ENCODE peak calls at places on chromosomes 3 and 15, in six cellular contexts. One of them, this sample, is unnamed.

GRCh38 chr3:185912929-185913901 is 24.6 kb downstream of the TRA2B start:
- DNase-seq in HepG2: no peak
- DNase-seq in K562: no peak
- DNase-seq in GM12878: no peak
- DNase-seq in SK-N-SH: no peak
- DNase-seq in H1: no peak
- DNase-seq in this sample: no peak

GRCh38 chr15:28975766-28976179 is 90.0 kb downstream of the APBA2 start:
- DNase-seq in HepG2: peak
- DNase-seq in K562: peak
- DNase-seq in GM12878: no peak
- DNase-seq in SK-N-SH: peak
- DNase-seq in H1: peak
- DNase-seq in this sample: peak

GRCh38 chr3:126858401-126858800 is 124.5 kb upstream of the PLXNA1 start:
- DNase-seq in HepG2: no peak
- DNase-seq in K562: no peak
- DNase-seq in GM12878: no peak
- DNase-seq in SK-N-SH: no peak
- DNase-seq in H1: peak
- DNase-seq in this sample: no peak

GRCh38 chr3:172627057-172627809 is 83.6 kb downstream of the NCEH1 start:
- DNase-seq in HepG2: no peak
- DNase-seq in K562: no peak
- DNase-seq in GM12878: no peak
- DNase-seq in SK-N-SH: no peak
- DNase-seq in H1: no peak
- DNase-seq in this sample: no peak

GRCh38 chr15:92670625-92671024 is 15.1 kb upstream of the FAM174B start:
- DNase-seq in HepG2: no peak
- DNase-seq in K562: no peak
- DNase-seq in GM12878: no peak
- DNase-seq in SK-N-SH: no peak
- DNase-seq in H1: peak
- DNase-seq in this sample: no peak

GRCh38 chr3:54339608-54340007 is 217.3 kb downstream of the CACNA2D3 start:
- DNase-seq in HepG2: no peak
- DNase-seq in K562: no peak
- DNase-seq in GM12878: no peak
- DNase-seq in SK-N-SH: no peak
- DNase-seq in H1: no peak
- DNase-seq in this sample: no peak

GRCh38 chr3:175193815-175194518 is 334.8 kb downstream of the NAALADL2 start:
- DNase-seq in HepG2: no peak
- DNase-seq in K562: no peak
- DNase-seq in GM12878: peak
- DNase-seq in SK-N-SH: no peak
- DNase-seq in H1: no peak
- DNase-seq in this sample: no peak

GRCh38 chr3:172658344-172659245 is 52.3 kb downstream of the NCEH1 start:
- DNase-seq in HepG2: peak
- DNase-seq in K562: no peak
- DNase-seq in GM12878: no peak
- DNase-seq in SK-N-SH: no peak
- DNase-seq in H1: no peak
- DNase-seq in this sample: peak

GRCh38 chr3:152060701-152061100 is 187.3 kb downstream of the SUCNR1 start:
- DNase-seq in HepG2: no peak
- DNase-seq in K562: no peak
- DNase-seq in GM12878: no peak
- DNase-seq in SK-N-SH: no peak
- DNase-seq in H1: no peak
- DNase-seq in this sample: peak

GRCh38 chr3:129619726-129620162 is 13.3 kb upstream of the PLXND1 start:
- DNase-seq in HepG2: no peak
- DNase-seq in K562: no peak
- DNase-seq in GM12878: no peak
- DNase-seq in SK-N-SH: no peak
- DNase-seq in H1: no peak
- DNase-seq in this sample: no peak

GRCh38 chr3:30689202-30689641 is 82.8 kb downstream of the TGFBR2 start:
- DNase-seq in HepG2: no peak
- DNase-seq in K562: no peak
- DNase-seq in GM12878: no peak
- DNase-seq in SK-N-SH: peak
- DNase-seq in H1: no peak
- DNase-seq in this sample: no peak

GRCh38 chr3:129481783-129482332 is 41.8 kb downstream of the IFT122 start:
- DNase-seq in HepG2: no peak
- DNase-seq in K562: peak
- DNase-seq in GM12878: no peak
- DNase-seq in SK-N-SH: peak
- DNase-seq in H1: no peak
- DNase-seq in this sample: no peak

GRCh38 chr3:69197455-69197854 is 75.1 kb upstream of the LMOD3 start:
- DNase-seq in HepG2: no peak
- DNase-seq in K562: no peak
- DNase-seq in GM12878: no peak
- DNase-seq in SK-N-SH: no peak
- DNase-seq in H1: no peak
- DNase-seq in this sample: no peak

GRCh38 chr15:68055224-68055705 is 1.1 kb downstream of the PIAS1 start:
- DNase-seq in HepG2: no peak
- DNase-seq in K562: peak
- DNase-seq in GM12878: peak
- DNase-seq in SK-N-SH: peak
- DNase-seq in H1: no peak
- DNase-seq in this sample: peak

GRCh38 chr15:68384451-68385239 is 47.3 kb downstream of the ITGA11 start:
- DNase-seq in HepG2: no peak
- DNase-seq in K562: no peak
- DNase-seq in GM12878: no peak
- DNase-seq in SK-N-SH: peak
- DNase-seq in H1: peak
- DNase-seq in this sample: no peak

GRCh38 chr3:5645311-5646029 is 458.0 kb downstream of the EDEM1 start:
- DNase-seq in HepG2: no peak
- DNase-seq in K562: no peak
- DNase-seq in GM12878: no peak
- DNase-seq in SK-N-SH: no peak
- DNase-seq in H1: no peak
- DNase-seq in this sample: no peak

GRCh38 chr3:155252535-155252934 is 40.9 kb downstream of the STRIT1 start:
- DNase-seq in HepG2: no peak
- DNase-seq in K562: no peak
- DNase-seq in GM12878: no peak
- DNase-seq in SK-N-SH: no peak
- DNase-seq in H1: no peak
- DNase-seq in this sample: no peak

GRCh38 chr3:150145659-150146058 is 175.0 kb upstream of the PFN2 start:
- DNase-seq in HepG2: no peak
- DNase-seq in K562: no peak
- DNase-seq in GM12878: no peak
- DNase-seq in SK-N-SH: no peak
- DNase-seq in H1: no peak
- DNase-seq in this sample: no peak

GRCh38 chr15:42368096-42368495 is 8.8 kb downstream of the CAPN3 start:
- DNase-seq in HepG2: no peak
- DNase-seq in K562: no peak
- DNase-seq in GM12878: no peak
- DNase-seq in SK-N-SH: no peak
- DNase-seq in H1: no peak
- DNase-seq in this sample: no peak

GRCh38 chr3:194696702-194697101 is 11.0 kb downstream of the FAM43A start:
- DNase-seq in HepG2: no peak
- DNase-seq in K562: no peak
- DNase-seq in GM12878: no peak
- DNase-seq in SK-N-SH: no peak
- DNase-seq in H1: no peak
- DNase-seq in this sample: no peak

GRCh38 chr15:69080203-69080957 is 65.9 kb downstream of the NOX5 start:
- DNase-seq in HepG2: no peak
- DNase-seq in K562: no peak
- DNase-seq in GM12878: no peak
- DNase-seq in SK-N-SH: peak
- DNase-seq in H1: no peak
- DNase-seq in this sample: peak

GRCh38 chr15:83358972-83359564 is 74.6 kb upstream of the BNC1 start:
- DNase-seq in HepG2: no peak
- DNase-seq in K562: no peak
- DNase-seq in GM12878: no peak
- DNase-seq in SK-N-SH: no peak
- DNase-seq in H1: no peak
- DNase-seq in this sample: no peak

GRCh38 chr3:194688207-194688711 is 2.6 kb downstream of the FAM43A start:
- DNase-seq in HepG2: peak
- DNase-seq in K562: no peak
- DNase-seq in GM12878: no peak
- DNase-seq in SK-N-SH: peak
- DNase-seq in H1: no peak
- DNase-seq in this sample: no peak

GRCh38 chr3:30894521-30895289 is at the start of gene GADL1:
- DNase-seq in HepG2: no peak
- DNase-seq in K562: peak
- DNase-seq in GM12878: no peak
- DNase-seq in SK-N-SH: peak
- DNase-seq in H1: peak
- DNase-seq in this sample: peak

GRCh38 chr3:81684739-81685395 is 76.6 kb downstream of the GBE1 start:
- DNase-seq in HepG2: peak
- DNase-seq in K562: peak
- DNase-seq in GM12878: no peak
- DNase-seq in SK-N-SH: no peak
- DNase-seq in H1: no peak
- DNase-seq in this sample: no peak

GRCh38 chr3:8713901-8714759 is 19.5 kb upstream of the CAV3 start:
- DNase-seq in HepG2: peak
- DNase-seq in K562: peak
- DNase-seq in GM12878: no peak
- DNase-seq in SK-N-SH: no peak
- DNase-seq in H1: peak
- DNase-seq in this sample: no peak

GRCh38 chr3:53350652-53351051 is 3.3 kb upstream of the DCP1A start:
- DNase-seq in HepG2: peak
- DNase-seq in K562: peak
- DNase-seq in GM12878: no peak
- DNase-seq in SK-N-SH: peak
- DNase-seq in H1: peak
- DNase-seq in this sample: peak

GRCh38 chr15:59329570-59330350 is 42.9 kb downstream of the MYO1E start:
- DNase-seq in HepG2: peak
- DNase-seq in K562: no peak
- DNase-seq in GM12878: no peak
- DNase-seq in SK-N-SH: no peak
- DNase-seq in H1: no peak
- DNase-seq in this sample: no peak
- TF ChIP-seq JUND in HepG2: no peak
- TF ChIP-seq JUND in K562: no peak
- TF ChIP-seq JUND in GM12878: no peak
- TF ChIP-seq JUND in SK-N-SH: peak
- TF ChIP-seq JUND in H1: no peak
- TF ChIP-seq JUND in this sample: no peak

GRCh38 chr3:168585544-168585943 is 489.8 kb upstream of the GOLIM4 start:
- DNase-seq in HepG2: no peak
- DNase-seq in K562: no peak
- DNase-seq in GM12878: peak
- DNase-seq in SK-N-SH: no peak
- DNase-seq in H1: no peak
- DNase-seq in this sample: no peak

GRCh38 chr3:168591587-168591986 is 495.9 kb upstream of the GOLIM4 start:
- DNase-seq in HepG2: no peak
- DNase-seq in K562: no peak
- DNase-seq in GM12878: no peak
- DNase-seq in SK-N-SH: no peak
- DNase-seq in H1: no peak
- DNase-seq in this sample: no peak

GRCh38 chr3:168589376-168589775 is 493.7 kb upstream of the GOLIM4 start:
- DNase-seq in HepG2: no peak
- DNase-seq in K562: no peak
- DNase-seq in GM12878: no peak
- DNase-seq in SK-N-SH: no peak
- DNase-seq in H1: no peak
- DNase-seq in this sample: no peak
- TF ChIP-seq JUND in HepG2: no peak
- TF ChIP-seq JUND in K562: no peak
- TF ChIP-seq JUND in GM12878: no peak
- TF ChIP-seq JUND in SK-N-SH: no peak
- TF ChIP-seq JUND in H1: no peak
- TF ChIP-seq JUND in this sample: no peak

DNA sequence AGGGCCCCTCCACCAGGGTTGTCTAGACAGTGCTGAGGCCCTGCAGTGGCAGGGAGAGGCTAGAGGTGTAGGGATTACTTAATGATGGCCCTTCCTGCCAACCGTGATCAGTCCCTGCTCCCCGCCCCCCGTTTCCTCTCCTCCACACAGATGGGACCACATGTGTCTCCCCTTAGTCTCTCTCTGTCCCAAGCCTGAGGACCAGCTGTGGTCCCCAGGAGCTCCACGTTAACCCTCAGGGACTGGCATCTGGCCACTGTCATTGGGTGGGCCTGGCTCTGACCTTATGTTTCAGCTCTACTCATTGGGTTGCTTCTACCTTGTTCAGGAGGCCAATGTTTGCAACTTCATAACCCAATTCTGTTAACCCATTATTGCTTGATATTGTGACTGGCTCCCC is 6.0 kb upstream of the ALPK3 start:
- DNase-seq in HepG2: no peak
- DNase-seq in K562: no peak
- DNase-seq in GM12878: no peak
- DNase-seq in SK-N-SH: no peak
- DNase-seq in H1: no peak
- DNase-seq in this sample: no peak
- TF ChIP-seq JUND in HepG2: no peak
- TF ChIP-seq JUND in K562: no peak
- TF ChIP-seq JUND in GM12878: no peak
- TF ChIP-seq JUND in SK-N-SH: no peak
- TF ChIP-seq JUND in H1: no peak
- TF ChIP-seq JUND in this sample: no peak

GRCh38 chr3:119330858-119331257 is 36.7 kb downstream of the ARHGAP31 start:
- DNase-seq in HepG2: no peak
- DNase-seq in K562: no peak
- DNase-seq in GM12878: no peak
- DNase-seq in SK-N-SH: peak
- DNase-seq in H1: no peak
- DNase-seq in this sample: no peak

GRCh38 chr3:119329551-119329950 is 35.4 kb downstream of the ARHGAP31 start:
- DNase-seq in HepG2: no peak
- DNase-seq in K562: no peak
- DNase-seq in GM12878: no peak
- DNase-seq in SK-N-SH: no peak
- DNase-seq in H1: no peak
- DNase-seq in this sample: no peak

GRCh38 chr3:119330181-119330580 is 36.0 kb downstream of the ARHGAP31 start:
- DNase-seq in HepG2: no peak
- DNase-seq in K562: no peak
- DNase-seq in GM12878: no peak
- DNase-seq in SK-N-SH: no peak
- DNase-seq in H1: no peak
- DNase-seq in this sample: no peak

GRCh38 chr3:119333773-119334492 is 39.8 kb downstream of the ARHGAP31 start:
- DNase-seq in HepG2: no peak
- DNase-seq in K562: no peak
- DNase-seq in GM12878: no peak
- DNase-seq in SK-N-SH: peak
- DNase-seq in H1: no peak
- DNase-seq in this sample: no peak

GRCh38 chr3:119331661-119332060 is 37.5 kb downstream of the ARHGAP31 start:
- DNase-seq in HepG2: no peak
- DNase-seq in K562: no peak
- DNase-seq in GM12878: no peak
- DNase-seq in SK-N-SH: no peak
- DNase-seq in H1: no peak
- DNase-seq in this sample: no peak
- TF ChIP-seq JUND in HepG2: no peak
- TF ChIP-seq JUND in K562: no peak
- TF ChIP-seq JUND in GM12878: no peak
- TF ChIP-seq JUND in SK-N-SH: no peak
- TF ChIP-seq JUND in H1: no peak
- TF ChIP-seq JUND in this sample: no peak

This sample was measured in T47D.